ENCODE peak calls at places on chromosomes 7 and 10, in six cellular contexts. U, L, X, K, T and J are unnamed samples.

GRCh38 chr10:33706746-33707145 is 372.3 kb upstream of the NRP1 start:
- DNase-seq in U (no peak), L (no peak), X (peak), K (no peak), T (no peak), J (peak)

GRCh38 chr7:157709531-157710251 is 372.9 kb downstream of the DNAJB6 start:
- DNase-seq in U (no peak), L (no peak), X (no peak), K (no peak), T (no peak), J (no peak)

GRCh38 chr10:32131388-32131787 is 75.2 kb upstream of the KIF5B start:
- DNase-seq in U (no peak), L (no peak), X (no peak), K (no peak), T (no peak), J (peak)

GRCh38 chr7:17677408-17677807 is 262.9 kb downstream of the SNX13 start:
- DNase-seq in U (no peak), L (no peak), X (peak), K (no peak), T (no peak), J (peak)

GRCh38 chr7:50939026-50939425 is 156.3 kb upstream of the GRB10 start:
- DNase-seq in U (peak), L (no peak), X (peak), K (no peak), T (no peak), J (no peak)

GRCh38 chr7:140559410-140559809 is 80.1 kb upstream of the MKRN1 start:
- DNase-seq in U (no peak), L (no peak), X (no peak), K (no peak), T (no peak), J (peak)

GRCh38 chr7:41503438-41503837 is 199.5 kb downstream of the INHBA start:
- DNase-seq in U (no peak), L (no peak), X (peak), K (no peak), T (no peak), J (peak)

GRCh38 chr7:159063046-159063840 is 81.4 kb downstream of the VIPR2 start:
- DNase-seq in U (no peak), L (no peak), X (no peak), K (no peak), T (no peak), J (no peak)

GRCh38 chr7:30159698-30160143 is 24.9 kb downstream of the MTURN start:
- DNase-seq in U (no peak), L (no peak), X (peak), K (no peak), T (peak), J (peak)

GRCh38 chr7:139108256-139109187 is 998 bp downstream of the ZC3HAV1 start:
- DNase-seq in U (no peak), L (peak), X (peak), K (peak), T (no peak), J (peak)

GRCh38 chr10:29541826-29542225 is 92.9 kb downstream of the SVIL start:
- DNase-seq in U (no peak), L (no peak), X (no peak), K (no peak), T (no peak), J (no peak)

GRCh38 chr10:88979153-88979562 is 11.4 kb upstream of the FAS start:
- DNase-seq in U (peak), L (no peak), X (peak), K (no peak), T (no peak), J (peak)

GRCh38 chr10:24706479-24707118 is 17.1 kb downstream of the ARHGAP21 start:
- DNase-seq in U (peak), L (no peak), X (peak), K (no peak), T (no peak), J (peak)

GRCh38 chr10:82221750-82222149 is 346.8 kb downstream of the NRG3 start:
- DNase-seq in U (no peak), L (no peak), X (no peak), K (no peak), T (no peak), J (no peak)

GRCh38 chr10:17476073-17476472 is 21.7 kb upstream of the ST8SIA6 start:
- DNase-seq in U (no peak), L (no peak), X (no peak), K (no peak), T (no peak), J (no peak)

GRCh38 chr10:115045516-115045915 is 47.6 kb upstream of the ATRNL1 start:
- DNase-seq in U (no peak), L (no peak), X (no peak), K (no peak), T (no peak), J (no peak)

GRCh38 chr7:101125989-101126650 is 784 bp upstream of the SERPINE1 start:
- DNase-seq in U (no peak), L (peak), X (peak), K (peak), T (peak), J (peak)

GRCh38 chr7:139423091-139423490 is 60.4 kb downstream of the KLRG2 start:
- DNase-seq in U (no peak), L (no peak), X (no peak), K (no peak), T (no peak), J (no peak)

GRCh38 chr7:106484562-106484961 is 176.4 kb downstream of the CCDC71L start:
- DNase-seq in U (no peak), L (no peak), X (peak), K (no peak), T (peak), J (peak)

GRCh38 chr7:42869131-42870020 is 42.5 kb downstream of the C7orf25 start:
- DNase-seq in U (no peak), L (no peak), X (peak), K (no peak), T (no peak), J (peak)

GRCh38 chr10:11515596-11516418 is 95.6 kb downstream of the USP6NL start:
- DNase-seq in U (no peak), L (no peak), X (peak), K (no peak), T (no peak), J (peak)

GRCh38 chr10:62454696-62455451 is 80.7 kb downstream of the ZNF365 start:
- DNase-seq in U (peak), L (peak), X (peak), K (no peak), T (peak), J (peak)

GRCh38 chr7:151261534-151261933 is 13.0 kb upstream of the SMARCD3 start:
- DNase-seq in U (no peak), L (peak), X (no peak), K (peak), T (no peak), J (no peak)

GRCh38 chr10:92240289-92241157 is 50.4 kb downstream of the CPEB3 start:
- DNase-seq in U (peak), L (peak), X (peak), K (no peak), T (peak), J (peak)

GRCh38 chr10:33195608-33196376 is 138.7 kb downstream of the NRP1 start:
- DNase-seq in U (no peak), L (no peak), X (peak), K (no peak), T (no peak), J (no peak)

GRCh38 chr7:11300231-11300630 is 326.6 kb downstream of the PHF14 start:
- DNase-seq in U (no peak), L (no peak), X (no peak), K (no peak), T (no peak), J (no peak)

GRCh38 chr10:57716884-57717283 is 550.8 kb downstream of the IPMK start:
- DNase-seq in U (no peak), L (no peak), X (peak), K (no peak), T (no peak), J (peak)

GRCh38 chr10:43136432-43136831 is 1.8 kb upstream of the CSGALNACT2 start:
- DNase-seq in U (no peak), L (no peak), X (no peak), K (peak), T (no peak), J (no peak)

GRCh38 chr7:608954-609711 is 89.5 kb upstream of the PDGFA start:
- DNase-seq in U (no peak), L (no peak), X (no peak), K (peak), T (no peak), J (no peak)

GRCh38 chr7:94374231-94374630 is 20.5 kb upstream of the COL1A2 start:
- DNase-seq in U (peak), L (peak), X (peak), K (peak), T (no peak), J (peak)

GRCh38 chr10:22503315-22504090 is 158.2 kb downstream of the SPAG6 start:
- DNase-seq in U (no peak), L (no peak), X (no peak), K (no peak), T (no peak), J (peak)

GRCh38 chr7:74477188-74477587 is 23.5 kb downstream of the GTF2IRD1 start:
- DNase-seq in U (no peak), L (peak), X (no peak), K (no peak), T (no peak), J (no peak)

GRCh38 chr10:14905890-14906289 is 27.2 kb downstream of the SUV39H2 start:
- DNase-seq in U (no peak), L (no peak), X (no peak), K (no peak), T (no peak), J (no peak)

GRCh38 chr10:31888442-31888841 is 40.2 kb downstream of the ARHGAP12 start:
- DNase-seq in U (no peak), L (no peak), X (no peak), K (no peak), T (no peak), J (no peak)

GRCh38 chr7:121016976-121017375 is 28.5 kb downstream of the CPED1 start:
- DNase-seq in U (peak), L (no peak), X (peak), K (no peak), T (no peak), J (peak)

GRCh38 chr7:44244282-44244681 is 43.5 kb downstream of the YKT6 start:
- DNase-seq in U (no peak), L (no peak), X (no peak), K (no peak), T (no peak), J (no peak)

GRCh38 chr7:155858521-155859061 is 46.3 kb upstream of the SHH start:
- DNase-seq in U (no peak), L (no peak), X (peak), K (no peak), T (no peak), J (peak)

GRCh38 chr10:58638406-58638805 is 125.7 kb downstream of the BICC1 start:
- DNase-seq in U (no peak), L (no peak), X (peak), K (no peak), T (no peak), J (no peak)

GRCh38 chr10:29241925-29242324 is 46.9 kb upstream of the LYZL1 start:
- DNase-seq in U (no peak), L (no peak), X (no peak), K (no peak), T (no peak), J (no peak)

DNA sequence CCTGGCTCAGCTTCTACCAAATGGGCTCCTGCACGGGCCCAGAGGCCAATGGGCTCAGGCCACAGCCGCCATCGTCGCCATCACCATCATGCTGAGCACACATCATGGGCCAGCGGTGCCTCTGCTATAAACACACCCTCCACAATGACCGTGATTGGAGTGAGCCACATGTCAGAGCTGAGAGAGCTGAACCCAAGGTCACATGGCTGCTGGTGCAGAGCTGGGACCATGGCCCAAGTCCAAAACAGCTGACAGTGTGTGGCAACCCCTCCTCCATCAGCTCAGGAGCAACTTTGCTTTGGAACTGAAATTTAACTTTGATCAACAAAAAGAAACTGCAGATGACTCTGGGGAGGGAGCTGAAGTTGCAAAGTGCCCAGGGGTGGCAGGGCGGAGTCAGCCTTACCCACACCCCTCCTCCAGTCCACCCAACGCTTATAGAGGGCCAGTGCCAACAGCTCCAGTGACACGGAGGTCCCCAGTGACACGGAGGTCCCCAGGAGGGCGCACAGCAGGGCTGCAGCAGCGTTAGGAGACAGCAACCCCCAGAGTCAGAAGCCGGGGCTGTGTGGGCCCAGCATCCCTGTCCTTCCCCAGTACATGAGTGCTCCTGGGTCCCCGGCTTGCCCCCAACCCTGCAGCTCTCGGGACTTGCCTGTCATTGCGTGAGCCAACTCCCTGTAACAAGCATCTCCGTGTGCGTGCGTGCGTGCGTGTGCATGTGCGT is 249.6 kb downstream of the ELFN1 start:
- DNase-seq in U (no peak), L (no peak), X (peak), K (peak), T (no peak), J (no peak)
- H3K4me3 ChIP-seq in U (no peak), L (no peak), X (no peak), K (no peak), T (no peak), J (no peak)

GRCh38 chr10:103660364-103661197 is 167.1 kb downstream of the NEURL1 start:
- DNase-seq in U (no peak), L (no peak), X (peak), K (no peak), T (peak), J (no peak)
- TF ChIP-seq CTCF in U (peak), L (no peak), X (peak), K (no peak), T (no peak), J (no peak)

GRCh38 chr7:25851332-25852248 is 300.4 kb upstream of the NFE2L3 start:
- DNase-seq in U (no peak), L (peak), X (peak), K (peak), T (peak), J (peak)
- H3K4me3 ChIP-seq in U (no peak), L (no peak), X (no peak), K (no peak), T (peak), J (peak)

GRCh38 chr10:60444494-60445064 is 54.9 kb upstream of the ANK3 start:
- DNase-seq in U (no peak), L (no peak), X (peak), K (no peak), T (no peak), J (peak)
- TF ChIP-seq CTCF in U (peak), L (peak), X (peak), K (no peak), T (no peak), J (peak)

DNA sequence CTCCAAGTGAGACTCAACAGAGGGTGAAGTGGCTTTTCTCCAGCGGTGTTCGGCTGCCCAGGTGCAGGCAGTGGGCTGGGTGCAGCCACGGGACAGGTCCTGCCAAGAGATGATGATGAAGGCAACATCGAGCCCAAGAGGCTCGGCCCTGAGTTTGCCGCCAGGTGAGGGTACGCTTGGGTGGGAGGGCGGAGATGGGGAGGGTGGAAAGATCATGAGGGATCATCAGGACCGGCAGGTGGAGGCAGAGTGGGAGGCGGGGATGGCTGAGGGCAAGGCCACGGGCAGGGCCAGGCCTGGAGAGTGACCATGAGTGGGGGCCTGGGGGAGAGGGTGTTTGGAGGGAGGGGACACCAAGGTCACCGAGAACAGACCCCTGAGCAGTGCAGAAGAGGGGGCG is 17.8 kb upstream of the AMZ1 start:
- DNase-seq in U (no peak), L (no peak), X (no peak), K (no peak), T (no peak), J (no peak)
- H3K4me3 ChIP-seq in U (no peak), L (no peak), X (no peak), K (no peak), T (no peak), J (no peak)

GRCh38 chr10:108783897-108784296 is 1139.4 kb downstream of the XPNPEP1 start:
- DNase-seq in U (no peak), L (peak), X (peak), K (no peak), T (peak), J (peak)
- TF ChIP-seq CTCF in U (peak), L (no peak), X (peak), K (no peak), T (peak), J (peak)

DNA sequence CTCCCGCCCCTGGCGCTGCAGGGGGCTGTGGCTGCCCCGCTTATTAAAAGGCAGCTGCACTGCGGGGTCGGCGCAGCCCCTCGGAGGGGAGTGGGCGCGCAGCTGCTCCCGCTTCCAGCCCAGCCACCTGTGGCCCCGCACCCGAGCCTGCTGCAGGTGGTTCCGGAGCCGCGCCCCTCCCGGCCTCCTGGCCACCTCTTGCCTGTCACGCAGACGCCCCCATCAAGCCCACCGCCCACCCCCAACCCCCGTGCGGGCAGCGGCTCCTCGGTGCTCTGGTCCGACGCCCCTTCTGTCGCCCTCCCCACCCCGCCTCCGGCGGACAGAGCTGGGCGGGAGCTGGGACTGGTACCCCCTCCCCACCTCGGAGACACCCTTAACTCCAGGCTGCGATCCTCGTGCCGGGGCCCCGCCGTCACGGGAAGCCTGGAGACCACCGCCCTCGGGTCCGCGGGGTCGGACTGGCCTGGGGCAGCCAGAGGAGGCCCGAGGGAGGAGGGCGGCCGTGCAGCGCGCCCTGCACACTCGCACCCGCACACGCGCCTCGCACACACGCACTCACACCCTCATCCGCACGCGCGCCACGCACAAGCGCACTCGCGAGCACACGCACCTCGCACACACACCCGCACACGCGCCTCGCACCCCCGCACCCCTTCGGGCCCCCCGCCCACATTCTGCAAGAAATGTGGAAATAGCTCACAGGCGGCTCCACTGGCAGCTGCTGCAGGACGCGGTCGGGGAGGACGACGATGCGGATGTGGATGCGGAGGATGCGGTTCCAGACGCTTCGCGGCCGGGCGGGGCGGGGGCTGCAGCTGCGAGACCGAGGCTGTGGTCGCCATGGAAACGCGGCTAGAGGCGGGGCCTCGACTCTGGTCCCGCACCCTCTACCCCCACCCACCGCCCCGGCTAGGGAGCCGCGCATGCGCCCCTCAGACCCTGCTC is at the start of gene CALY:
- DNase-seq in U (no peak), L (no peak), X (no peak), K (peak), T (no peak), J (no peak)
- H3K4me3 ChIP-seq in U (peak), L (no peak), X (no peak), K (no peak), T (no peak), J (no peak)

DNA sequence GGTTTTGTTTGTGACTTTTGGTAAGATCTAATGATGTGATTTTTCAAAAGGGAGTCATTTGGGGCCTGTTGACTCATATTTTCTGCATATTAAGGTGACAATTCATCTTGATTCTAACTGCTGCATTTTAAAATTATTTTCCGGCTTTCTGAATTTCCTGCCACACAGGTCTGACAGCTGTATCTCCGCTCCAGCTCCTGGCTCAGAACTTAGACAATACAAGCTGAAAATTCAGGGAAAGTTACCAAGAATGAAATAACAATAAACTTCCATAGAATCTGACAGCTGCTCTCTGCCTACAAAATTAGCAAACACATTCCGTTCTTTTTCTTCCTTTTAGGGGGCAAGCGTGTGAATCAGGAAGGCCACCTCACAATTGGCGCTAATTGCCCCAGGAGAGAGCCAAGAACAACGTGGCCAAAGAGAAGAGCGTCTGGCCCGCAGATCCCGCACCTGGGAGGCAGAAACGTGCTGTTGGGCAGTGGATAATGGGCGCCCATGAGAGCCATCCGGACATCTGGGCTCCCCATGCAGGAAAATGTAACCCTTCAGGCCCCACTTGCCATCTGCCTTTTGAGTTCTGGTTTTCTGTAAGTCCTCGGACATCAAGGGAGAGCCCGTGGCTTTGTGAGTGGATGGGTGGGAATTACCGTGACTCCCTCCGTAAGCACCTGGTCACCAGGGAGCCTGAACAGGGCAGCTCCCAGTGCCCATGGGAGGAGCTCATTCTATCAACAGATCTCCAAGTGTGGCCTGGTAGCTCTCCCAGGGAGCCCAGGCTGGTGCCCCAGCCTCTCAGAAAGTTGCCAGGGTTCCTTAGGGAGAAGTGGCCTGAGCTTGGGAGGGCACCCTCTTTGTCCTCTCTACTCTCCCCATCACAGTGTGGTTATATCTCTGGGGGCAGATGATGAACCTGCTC is 5.0 kb downstream of the CLRN3 start:
- DNase-seq in U (no peak), L (peak), X (no peak), K (no peak), T (no peak), J (no peak)
- TF ChIP-seq CTCF in U (no peak), L (no peak), X (no peak), K (no peak), T (no peak), J (no peak)